ENCODE peak calls at places on chromosomes 1 and 21, in four cellular contexts. C is foreskin fibroblast, R is aorta, N is left lung. A is an unnamed sample.

GRCh38 chr1:47407481-47407880 is 8.6 kb upstream of the FOXE3 start:
- DNase-seq in R (no peak), C (peak; percentile 36), N (no peak), A (no peak)

GRCh38 chr1:214002060-214002459 is 14.3 kb downstream of the PROX1 start:
- DNase-seq in R (no peak), N (no peak), C (no peak), A (no peak)

GRCh38 chr1:248029770-248030169 is at the start of gene OR2L2:
- DNase-seq in R (no peak), C (no peak), N (no peak), A (no peak)

GRCh38 chr1:107623431-107623830 is 341.5 kb downstream of the VAV3 start:
- DNase-seq in N (no peak), R (no peak), C (no peak), A (no peak)

GRCh38 chr1:33575324-33575879 is 103.0 kb downstream of the ZSCAN20 start:
- DNase-seq in N (no peak), C (no peak), R (no peak), A (no peak)

GRCh38 chr21:41885341-41886024 is 6.3 kb upstream of the PRDM15 start:
- DNase-seq in R (no peak), N (no peak), C (peak; percentile 23), A (no peak)

GRCh38 chr1:112637257-112638108 is 17.9 kb downstream of the CAPZA1 start:
- DNase-seq in N (no peak), R (no peak), C (peak; percentile 62), A (no peak)

GRCh38 chr1:240285541-240285940 is 193.9 kb downstream of the FMN2 start:
- DNase-seq in R (no peak), N (no peak), C (peak; percentile 91), A (no peak)

GRCh38 chr1:92486251-92487077 is at the start of gene GFI1:
- DNase-seq in C (peak; percentile 33), R (peak; percentile 59), N (peak; percentile 91), A (no peak)

GRCh38 chr1:148367596-148367995 is 115.5 kb downstream of the PPIAL4G start:
- DNase-seq in C (no peak), N (no peak), R (no peak), A (no peak)

GRCh38 chr1:148308832-148309458 is 156.9 kb upstream of the NBPF11 start:
- DNase-seq in R (no peak), N (no peak), C (peak; percentile 35), A (no peak)

GRCh38 chr1:24142546-24143431 is at the start of gene IL22RA1:
- DNase-seq in C (peak; percentile 43), R (no peak), N (no peak), A (peak; percentile 55)

GRCh38 chr21:42641311-42642218 is 11.9 kb upstream of the PDE9A start:
- DNase-seq in N (peak; percentile 12), R (peak; percentile 28), C (peak; percentile 47), A (no peak)

GRCh38 chr1:183148599-183148998 is 37.5 kb upstream of the LAMC2 start:
- DNase-seq in R (no peak), N (no peak), C (peak; percentile 71), A (no peak)

GRCh38 chr1:3924871-3925655 is 25.0 kb upstream of the C1orf174 start:
- DNase-seq in C (no peak), N (no peak), R (no peak), A (no peak)

GRCh38 chr21:36858320-36858957 is 108.0 kb downstream of the HLCS start:
- DNase-seq in C (peak; percentile 39), R (no peak), N (no peak), A (no peak)

GRCh38 chr1:22131875-22132486 is 10.9 kb downstream of the WNT4 start:
- DNase-seq in C (no peak), N (peak; percentile 88), R (no peak), A (peak; percentile 40)

GRCh38 chr1:23772854-23773242 is 5.4 kb upstream of the PITHD1 start:
- DNase-seq in N (no peak), C (no peak), R (no peak), A (no peak)

GRCh38 chr1:228647523-228648444 is 87.5 kb upstream of the RHOU start:
- DNase-seq in N (peak; percentile 81), R (peak; percentile 66), C (peak; percentile 78), A (peak; percentile 42)

GRCh38 chr1:71047635-71048607 is at the start of gene PTGER3:
- DNase-seq in R (peak; percentile 87), C (peak; percentile 49), N (peak; percentile 90), A (peak; percentile 40)

GRCh38 chr1:95006681-95007080 is 66.1 kb downstream of the ALG14 start:
- DNase-seq in R (no peak), C (peak; percentile 76), N (no peak), A (no peak)

GRCh38 chr1:24775901-24776300 is 30.7 kb downstream of the CLIC4 start:
- DNase-seq in C (no peak), N (no peak), R (no peak), A (no peak)

GRCh38 chr1:116006486-116006964 is 30.2 kb downstream of the SLC22A15 start:
- DNase-seq in R (no peak), C (no peak), N (no peak), A (no peak)

GRCh38 chr1:241666419-241666818 is 14.3 kb downstream of the WDR64 start:
- DNase-seq in R (no peak), N (no peak), C (no peak), A (no peak)

GRCh38 chr1:221712776-221713431 is 29.0 kb downstream of the DUSP10 start:
- DNase-seq in R (peak; percentile 62), C (no peak), N (no peak), A (no peak)

GRCh38 chr21:39097981-39098380 is 85.3 kb downstream of the PSMG1 start:
- DNase-seq in N (no peak), C (no peak), R (no peak), A (no peak)

GRCh38 chr1:109620396-109620817 is 770 bp downstream of the AMPD2 start:
- DNase-seq in R (peak; percentile 71), C (peak; percentile 79), N (no peak), A (no peak)

GRCh38 chr1:203351037-203351625 is at the start of gene FMOD:
- DNase-seq in N (no peak), R (peak; percentile 82), C (peak; percentile 43), A (peak; percentile 55)

GRCh38 chr1:146034976-146035469 is 13.5 kb upstream of the HJV start:
- DNase-seq in C (no peak), R (no peak), N (no peak), A (no peak)
- H3K4me3 ChIP-seq in C (peak overlapping the region; percentile 41), R (no peak overlapping the region), N (no peak overlapping the region), A (peak overlapping the region; percentile 14)

GRCh38 chr1:63316540-63316939 is 5.8 kb upstream of the FOXD3 start:
- DNase-seq in R (no peak), C (no peak), N (no peak), A (no peak)

GRCh38 chr1:63319069-63320023 is 3.0 kb upstream of the FOXD3 start:
- DNase-seq in R (no peak), C (peak; percentile 8), N (peak; percentile 79), A (no peak)

GRCh38 chr1:63317007-63317813 is 5.2 kb upstream of the FOXD3 start:
- DNase-seq in N (peak; percentile 96), R (peak; percentile 81), C (peak; percentile 67), A (peak; percentile 61)

GRCh38 chr1:63318255-63319068 is 3.9 kb upstream of the FOXD3 start:
- DNase-seq in N (no peak), C (peak; percentile 8), R (no peak), A (no peak)

GRCh38 chr1:63317814-63318156 is 4.6 kb upstream of the FOXD3 start:
- DNase-seq in C (peak; percentile 36), R (no peak), N (no peak), A (no peak)
- H3K4me3 ChIP-seq in C (no peak overlapping the region), R (no peak overlapping the region), N (peak overlapping the region; percentile 23), A (no peak overlapping the region)

GRCh38 chr1:9071554-9072235 is 2.3 kb upstream of the SLC2A5 start:
- DNase-seq in C (peak; percentile 25), R (no peak), N (peak; percentile 75), A (no peak)

GRCh38 chr1:9069324-9070100 is at the start of gene SLC2A5:
- DNase-seq in R (no peak), C (peak; percentile 50), N (no peak), A (peak; percentile 33)

GRCh38 chr1:9070421-9071015 is 1.1 kb upstream of the SLC2A5 start:
- DNase-seq in N (no peak), C (no peak), R (no peak), A (peak; percentile 63)

GRCh38 chr1:9066945-9067807 is 2.3 kb downstream of the SLC2A5 start:
- DNase-seq in N (no peak), C (peak; percentile 93), R (peak; percentile 88), A (no peak)

DNA sequence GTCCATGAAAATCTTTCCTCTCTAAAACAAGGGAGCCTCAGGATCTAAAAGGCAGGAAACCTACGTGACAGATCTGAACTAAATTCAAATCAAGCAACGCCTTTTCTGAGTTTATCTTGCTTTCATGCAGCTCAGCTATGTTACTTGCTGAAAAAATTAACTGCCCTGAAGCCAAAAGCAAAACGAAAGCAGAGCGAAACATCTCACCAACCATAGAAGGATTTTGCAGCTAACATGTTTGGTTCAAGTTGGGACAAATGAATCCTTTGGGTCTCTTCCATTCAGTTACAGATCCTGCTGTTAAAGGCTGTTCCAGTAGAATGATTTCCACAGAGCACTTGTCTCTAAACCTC is 488 bp downstream of the SLC2A5 start:
- DNase-seq in C (peak; percentile 41), N (no peak), R (no peak), A (no peak)
- H3K4me3 ChIP-seq in C (peak overlapping the region; percentile 36), N (no peak overlapping the region), R (no peak overlapping the region), A (no peak overlapping the region)

GRCh38 chr1:26360051-26360806 is 6.3 kb upstream of the CRYBG2 start:
- DNase-seq in N (no peak), R (no peak), C (no peak), A (no peak)
- H3K4me3 ChIP-seq in N (no peak overlapping the region), R (no peak overlapping the region), C (peak overlapping the region; percentile 36), A (no peak overlapping the region)

GRCh38 chr1:17355898-17356297 is 16.1 kb upstream of the PADI6 start:
- DNase-seq in N (no peak), R (no peak), C (no peak), A (no peak)
- H3K4me3 ChIP-seq in N (no peak overlapping the region), R (no peak overlapping the region), C (no peak overlapping the region), A (no peak overlapping the region)